ENCODE peak calls at places on chromosomes 12 and 14, in nine cellular contexts. U, B, N, G, F, T, Y, A and Q are unnamed samples.

GRCh38 chr14:58772814-58773620 is 135.3 kb downstream of the DACT1 start:
- DNase-seq in U (no peak), B (no peak), N (no peak), G (no peak), F (no peak), T (no peak), Y (no peak), A (no peak), Q (no peak)

GRCh38 chr14:103696027-103696402 is 19.2 kb downstream of the XRCC3 start:
- DNase-seq in U (no peak), B (no peak), N (no peak), G (no peak), F (no peak), T (no peak), Y (no peak), A (no peak), Q (peak)

GRCh38 chr12:102728506-102729242 is 188.4 kb downstream of the PAH start:
- DNase-seq in U (no peak), B (no peak), N (no peak), G (no peak), F (no peak), T (no peak), Y (no peak), A (no peak), Q (no peak)

GRCh38 chr12:105317942-105318614 is 12.4 kb upstream of the C12orf75 start:
- DNase-seq in U (peak), B (no peak), N (no peak), G (no peak), F (no peak), T (no peak), Y (no peak), A (no peak), Q (no peak)

GRCh38 chr12:64756371-64756770 is 2.8 kb downstream of the GNS start:
- DNase-seq in U (no peak), B (no peak), N (no peak), G (no peak), F (no peak), T (no peak), Y (no peak), A (no peak), Q (no peak)

GRCh38 chr12:132429932-132430643 is 59.9 kb upstream of the FBRSL1 start:
- DNase-seq in U (no peak), B (no peak), N (peak), G (no peak), F (no peak), T (no peak), Y (peak), A (peak), Q (peak)

GRCh38 chr12:5037795-5038357 is 5.8 kb upstream of the KCNA5 start:
- DNase-seq in U (no peak), B (no peak), N (no peak), G (no peak), F (no peak), T (no peak), Y (no peak), A (no peak), Q (no peak)

GRCh38 chr14:39176263-39177167 is 1.5 kb downstream of the PNN start:
- DNase-seq in U (no peak), B (no peak), N (no peak), G (no peak), F (no peak), T (no peak), Y (no peak), A (no peak), Q (no peak)

GRCh38 chr12:92993259-92993658 is 64.2 kb upstream of the EEA1 start:
- DNase-seq in U (no peak), B (no peak), N (no peak), G (no peak), F (no peak), T (no peak), Y (no peak), A (no peak), Q (no peak)

GRCh38 chr14:75711796-75712211 is 50.8 kb downstream of the TTLL5 start:
- DNase-seq in U (peak), B (peak), N (no peak), G (peak), F (peak), T (peak), Y (peak), A (peak), Q (no peak)

GRCh38 chr12:55874465-55874864 is 31.7 kb upstream of the MMP19 start:
- DNase-seq in U (no peak), B (no peak), N (no peak), G (no peak), F (no peak), T (no peak), Y (no peak), A (no peak), Q (no peak)

GRCh38 chr12:52390739-52391617 is 5.5 kb upstream of the KRT84 start:
- DNase-seq in U (peak), B (no peak), N (no peak), G (no peak), F (peak), T (peak), Y (peak), A (peak), Q (no peak)

GRCh38 chr14:68297871-68298468 is 478.4 kb downstream of the RAD51B start:
- DNase-seq in U (peak), B (no peak), N (no peak), G (peak), F (peak), T (no peak), Y (no peak), A (peak), Q (no peak)

GRCh38 chr12:131287015-131287937 is 333.6 kb downstream of the ADGRD1 start:
- DNase-seq in U (no peak), B (peak), N (no peak), G (no peak), F (no peak), T (peak), Y (no peak), A (no peak), Q (no peak)

GRCh38 chr12:110245278-110245868 is 35.7 kb upstream of the ATP2A2 start:
- DNase-seq in U (peak), B (no peak), N (peak), G (no peak), F (peak), T (no peak), Y (peak), A (no peak), Q (peak)

GRCh38 chr12:57522887-57523705 is 472 bp downstream of the MBD6 start:
- DNase-seq in U (no peak), B (peak), N (peak), G (no peak), F (peak), T (peak), Y (peak), A (peak), Q (peak)

GRCh38 chr12:55972906-55973597 is 826 bp upstream of the RAB5B start:
- DNase-seq in U (no peak), B (no peak), N (no peak), G (peak), F (no peak), T (no peak), Y (peak), A (peak), Q (no peak)

GRCh38 chr14:53608369-53608768 is 348.3 kb downstream of the BMP4 start:
- DNase-seq in U (no peak), B (no peak), N (no peak), G (no peak), F (no peak), T (no peak), Y (peak), A (no peak), Q (no peak)

DNA sequence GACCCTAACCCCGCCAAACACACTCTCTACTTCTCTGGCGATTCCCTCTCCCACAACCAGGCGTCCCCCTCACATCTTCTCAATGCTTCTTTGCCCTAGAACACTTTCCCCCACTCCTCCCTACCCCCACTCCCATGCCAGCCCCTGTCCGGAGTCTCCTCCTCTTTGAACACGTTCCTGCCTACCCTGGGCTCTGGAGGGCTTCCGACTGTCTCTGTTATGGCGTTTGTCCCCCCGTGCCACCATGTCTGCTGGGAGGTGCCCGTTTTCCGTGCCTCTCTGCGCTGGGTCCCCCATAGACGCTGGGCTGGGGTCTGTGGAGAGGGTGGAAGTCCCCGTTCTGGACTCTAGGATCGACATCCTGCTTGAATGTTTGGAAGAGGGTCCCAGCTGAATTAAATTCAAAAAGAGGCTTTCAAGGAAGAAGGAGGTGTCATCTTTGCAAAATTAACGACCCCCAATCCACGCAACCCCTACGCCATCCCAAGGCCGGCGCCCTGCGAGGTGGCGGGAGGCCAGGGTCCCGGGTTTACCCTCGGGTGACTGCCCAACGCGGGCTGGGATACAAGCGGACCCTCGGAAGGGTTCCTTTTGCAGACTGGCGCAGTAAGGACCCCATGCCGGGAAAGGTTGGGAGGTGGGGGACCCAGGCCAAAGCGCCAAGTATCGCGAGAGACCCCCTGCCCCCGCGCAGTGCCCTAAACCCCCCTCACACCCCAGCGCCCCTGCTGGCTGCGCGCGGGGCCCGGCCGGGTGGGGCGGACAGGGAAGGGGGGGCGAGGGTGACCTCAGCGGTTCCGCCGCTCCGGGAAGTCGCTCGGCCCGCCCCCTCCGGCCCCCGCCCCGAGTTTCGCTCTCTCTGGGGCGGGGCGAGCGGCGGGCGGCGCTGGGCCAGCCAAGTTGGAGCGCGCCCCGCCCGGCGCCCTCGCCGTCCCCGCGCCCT is 973 bp upstream of the ZBTB42 start:
- DNase-seq in U (peak), B (peak), N (peak), G (peak), F (peak), T (peak), Y (peak), A (peak), Q (peak)
- TF ChIP-seq CTCF in U (peak), B (peak), N (no peak), G (peak), F (peak), T (no peak), Y (peak), A (peak), Q (peak)

GRCh38 chr12:51323317-51323960 is 535 bp downstream of the BIN2 start:
- DNase-seq in U (no peak), B (no peak), N (peak), G (no peak), F (no peak), T (no peak), Y (peak), A (no peak), Q (no peak)
- H3K4me3 ChIP-seq in U (no peak), B (peak), N (peak), G (no peak), F (no peak), T (peak), Y (peak), A (no peak), Q (no peak)

DNA sequence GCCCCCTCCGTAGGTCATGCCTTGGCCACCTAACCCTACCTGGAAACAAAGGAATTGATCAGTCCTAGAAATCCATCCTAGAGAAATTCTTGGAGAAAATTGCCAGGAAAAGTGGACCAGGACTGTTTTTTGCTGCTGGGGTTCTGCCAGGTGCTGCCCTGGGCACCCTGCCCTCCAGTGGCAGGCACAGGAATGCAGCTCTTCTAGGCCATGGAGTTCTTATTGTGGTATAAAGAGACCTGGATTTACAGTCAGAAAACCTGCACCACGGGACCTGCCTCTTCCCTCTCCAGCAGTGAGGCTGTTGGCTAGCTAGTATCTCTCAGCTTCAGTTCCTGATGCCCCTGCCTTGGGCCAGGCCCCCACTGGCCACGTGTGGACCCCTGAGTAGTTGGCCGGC is 59.7 kb downstream of the SLC24A4 start:
- DNase-seq in U (no peak), B (no peak), N (no peak), G (no peak), F (no peak), T (peak), Y (no peak), A (peak), Q (no peak)
- TF ChIP-seq CTCF in U (peak), B (peak), N (no peak), G (peak), F (no peak), T (peak), Y (no peak), A (peak), Q (peak)

GRCh38 chr14:24597403-24597802 is 12.1 kb downstream of the GZMH start:
- DNase-seq in U (no peak), B (no peak), N (no peak), G (no peak), F (no peak), T (no peak), Y (no peak), A (no peak), Q (no peak)
- H3K4me3 ChIP-seq in U (no peak), B (no peak), N (no peak), G (no peak), F (no peak), T (no peak), Y (no peak), A (no peak), Q (no peak)

DNA sequence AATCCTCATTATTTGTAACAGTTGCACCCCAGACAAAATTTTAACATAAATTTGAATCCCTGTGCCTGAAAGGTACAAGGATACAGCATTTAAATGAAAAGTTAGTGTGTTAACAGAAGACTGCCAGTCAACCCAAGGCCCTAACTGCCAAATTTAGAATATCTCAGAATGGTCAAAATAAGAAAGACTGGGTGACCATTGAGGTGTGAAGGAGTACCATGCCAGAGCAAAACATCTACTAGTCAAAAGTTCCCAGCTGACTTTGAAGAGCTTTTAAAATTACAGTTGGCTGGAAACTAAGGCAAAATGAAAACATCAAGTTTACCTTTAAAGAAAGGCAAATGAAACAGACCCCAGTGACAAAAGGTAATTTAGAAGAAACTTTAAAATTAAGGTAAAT is 18.4 kb downstream of the SAV1 start:
- DNase-seq in U (no peak), B (no peak), N (no peak), G (no peak), F (no peak), T (no peak), Y (no peak), A (no peak), Q (no peak)
- TF ChIP-seq CTCF in U (no peak), B (no peak), N (no peak), G (no peak), F (no peak), T (no peak), Y (no peak), A (no peak), Q (no peak)